ENCODE peak calls at places on chromosomes 12 and 14, in seven cellular contexts. W, D, P, Z, M, U and V are unnamed samples.

GRCh38 chr12:107091381-107091780 is 2.0 kb downstream of the CRY1 start:
- DNase-seq in P (no peak), D (no peak), M (peak), U (peak), Z (no peak), W (peak), V (no peak)

GRCh38 chr14:77314043-77314442 is 6.6 kb downstream of the POMT2 start:
- DNase-seq in W (peak), U (peak), Z (no peak), P (no peak), D (no peak), M (peak), V (no peak)

GRCh38 chr14:24037658-24038037 is 14.2 kb upstream of the CARMIL3 start:
- DNase-seq in P (no peak), M (no peak), D (no peak), W (no peak), U (no peak), Z (no peak), V (no peak)

GRCh38 chr14:81132492-81132891 is 88.3 kb downstream of the GTF2A1 start:
- DNase-seq in U (no peak), W (no peak), M (no peak), D (no peak), Z (no peak), P (no peak), V (no peak)

GRCh38 chr12:52148541-52149181 is 43.2 kb downstream of the KRT80 start:
- DNase-seq in M (peak), W (no peak), U (no peak), Z (no peak), D (peak), P (peak), V (no peak)

GRCh38 chr12:88935856-88936255 is 355.6 kb upstream of the KITLG start:
- DNase-seq in Z (no peak), U (no peak), D (no peak), P (no peak), M (no peak), W (peak), V (no peak)

GRCh38 chr14:93716410-93717221 is 71.7 kb downstream of the PRIMA1 start:
- DNase-seq in D (no peak), U (no peak), Z (no peak), W (no peak), M (no peak), P (no peak), V (no peak)

GRCh38 chr12:4274396-4274959 is 916 bp downstream of the CCND2 start:
- DNase-seq in P (peak), W (no peak), Z (no peak), D (no peak), M (no peak), U (peak), V (peak)

GRCh38 chr14:49586673-49587460 is 687 bp upstream of the RPS29 start:
- DNase-seq in P (peak), U (peak), W (peak), Z (peak), M (peak), D (peak), V (peak)

GRCh38 chr12:30847259-30847658 is 79.3 kb upstream of the TSPAN11 start:
- DNase-seq in Z (peak), P (peak), W (peak), D (peak), M (peak), U (peak), V (peak)

GRCh38 chr14:81868172-81868571 is 334.5 kb upstream of the SEL1L start:
- DNase-seq in M (no peak), P (no peak), D (no peak), U (no peak), Z (no peak), W (no peak), V (no peak)

GRCh38 chr12:67220065-67220464 is 49.1 kb upstream of the CAND1 start:
- DNase-seq in D (peak), Z (peak), W (no peak), P (no peak), U (no peak), M (peak), V (no peak)

GRCh38 chr12:69101505-69101904 is 137.9 kb upstream of the CPSF6 start:
- DNase-seq in W (no peak), Z (peak), M (peak), P (no peak), D (no peak), U (peak), V (no peak)

GRCh38 chr14:65277580-65278270 is 134.8 kb upstream of the FUT8 start:
- DNase-seq in W (no peak), D (no peak), M (no peak), P (no peak), U (no peak), Z (no peak), V (no peak)

GRCh38 chr14:26729851-26730250 is 132.0 kb upstream of the NOVA1 start:
- DNase-seq in D (no peak), W (no peak), U (no peak), P (no peak), M (no peak), Z (no peak), V (no peak)

GRCh38 chr12:95205685-95206084 is 11.6 kb downstream of the FGD6 start:
- DNase-seq in W (peak), M (peak), Z (no peak), P (no peak), D (no peak), U (peak), V (no peak)
- H3K4me3 ChIP-seq in W (no peak), M (peak), Z (no peak), P (no peak), D (no peak), U (no peak), V (no peak)

GRCh38 chr12:109764123-109764522 is 50.5 kb downstream of the FAM222A start:
- DNase-seq in D (no peak), U (no peak), M (no peak), Z (no peak), W (no peak), P (peak), V (no peak)
- TF ChIP-seq CTCF in D (peak), U (no peak), M (peak), Z (peak), W (no peak), P (peak), V (peak)

GRCh38 chr12:53195516-53196420 is 11.3 kb downstream of the ITGB7 start:
- DNase-seq in P (no peak), M (peak), Z (no peak), U (no peak), W (no peak), D (no peak), V (no peak)
- H3K9ac ChIP-seq in P (peak), M (no peak), Z (no peak), U (no peak), W (no peak), D (no peak), V (no peak)

GRCh38 chr14:103576371-103577024 is 13.7 kb downstream of the COA8 start:
- DNase-seq in W (peak), P (no peak), M (peak), Z (no peak), D (peak), U (peak), V (no peak)
- H3K4me3 ChIP-seq in W (no peak), P (no peak), M (no peak), Z (no peak), D (no peak), U (peak), V (no peak)

GRCh38 chr12:82688619-82689018 is 1.9 kb downstream of the TMTC2 start:
- DNase-seq in P (no peak), W (no peak), D (no peak), M (no peak), Z (no peak), U (no peak), V (no peak)

GRCh38 chr12:82688035-82688501 is 1.4 kb downstream of the TMTC2 start:
- DNase-seq in D (no peak), M (peak), U (peak), Z (no peak), W (no peak), P (no peak), V (no peak)

GRCh38 chr12:82686223-82687019 is at the start of gene TMTC2:
- DNase-seq in D (peak), P (peak), W (peak), M (peak), Z (peak), U (peak), V (no peak)

GRCh38 chr12:82687020-82687951 is 580 bp downstream of the TMTC2 start:
- DNase-seq in Z (no peak), P (no peak), D (peak), W (peak), M (peak), U (peak), V (no peak)

GRCh38 chr12:82685721-82686222 is 934 bp upstream of the TMTC2 start:
- DNase-seq in U (peak), P (peak), Z (peak), D (peak), W (peak), M (peak), V (no peak)
- TF ChIP-seq CTCF in U (peak), P (peak), Z (peak), D (peak), W (peak), M (peak), V (peak)

DNA sequence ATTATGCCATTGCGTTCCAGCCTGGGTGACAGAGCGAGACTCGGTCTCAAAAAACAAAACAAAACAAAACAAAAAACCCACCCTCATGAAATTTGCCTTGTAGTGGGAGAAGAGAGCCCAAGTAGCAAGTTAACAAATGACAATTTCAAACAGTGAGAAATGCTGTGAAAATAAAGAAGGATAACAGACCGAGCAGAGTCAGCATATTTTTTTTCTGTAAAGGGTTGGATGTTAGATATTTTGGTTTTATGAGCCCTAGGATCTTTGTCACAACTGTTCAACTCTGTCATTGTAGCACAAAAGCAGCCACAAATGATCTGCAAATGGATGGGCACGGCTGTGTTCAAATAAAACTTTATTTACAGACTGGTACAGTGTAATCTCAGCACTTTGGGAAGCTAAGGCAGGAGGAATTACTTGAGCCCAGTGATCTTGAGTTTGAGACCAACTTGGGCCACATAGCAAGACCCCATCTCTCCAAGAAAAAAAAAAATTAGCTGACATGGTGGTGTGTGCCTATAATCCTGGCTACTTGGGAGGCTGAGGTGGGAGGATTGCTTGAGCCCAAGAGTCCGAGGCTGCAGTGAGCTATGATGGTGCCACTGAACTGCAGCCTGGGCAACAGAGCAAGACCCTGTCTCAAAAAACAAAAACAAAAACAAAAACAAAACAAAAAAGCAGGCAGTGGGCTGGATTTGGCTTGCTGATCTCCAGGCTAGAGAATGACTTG is 117.1 kb downstream of the PTPN11 start:
- DNase-seq in P (no peak), W (no peak), U (no peak), D (no peak), Z (no peak), M (no peak), V (no peak)
- H3K9ac ChIP-seq in P (no peak), W (no peak), U (no peak), D (no peak), Z (no peak), M (no peak), V (no peak)